ENCODE peak calls at places on chromosome X, in four cellular contexts. P is fibroblast of lung, U is stomach, Z is psoas muscle. J is an unnamed sample.

GRCh38 chrX:20527458-20528099 is 260.9 kb upstream of the RPS6KA3 start:
- DNase-seq in U (no peak), P (no peak), Z (peak), J (no peak)

GRCh38 chrX:40579880-40580536 is 762 bp upstream of the ATP6AP2 start:
- DNase-seq in P (no peak), U (no peak), Z (no peak), J (no peak)

GRCh38 chrX:131762802-131763234 is 218.9 kb downstream of the OR13H1 start:
- DNase-seq in U (peak), P (peak), Z (no peak), J (no peak)

GRCh38 chrX:67693928-67694327 is 150.1 kb downstream of the AR start:
- DNase-seq in U (no peak), Z (no peak), P (peak), J (no peak)

GRCh38 chrX:67692246-67692645 is 148.4 kb downstream of the AR start:
- DNase-seq in Z (no peak), P (peak), U (no peak), J (no peak)

GRCh38 chrX:13028871-13029336 is 15.5 kb downstream of the FAM9C start:
- DNase-seq in Z (no peak), U (no peak), P (peak), J (no peak)

GRCh38 chrX:124194209-124194608 is 138.3 kb upstream of the TEX13D start:
- DNase-seq in Z (peak), U (no peak), P (no peak), J (peak)

GRCh38 chrX:114584983-114585842 is 1.3 kb downstream of the HTR2C start:
- DNase-seq in P (no peak), Z (no peak), U (no peak), J (no peak)

GRCh38 chrX:15930585-15930984 is 76.0 kb upstream of the AP1S2 start:
- DNase-seq in U (no peak), P (peak), Z (no peak), J (no peak)

GRCh38 chrX:72268601-72269365 is 8.3 kb downstream of the RPS4X start:
- DNase-seq in Z (no peak), U (no peak), P (peak), J (no peak)

GRCh38 chrX:150954951-150955350 is 28.2 kb upstream of the HMGB3 start:
- DNase-seq in P (no peak), U (no peak), Z (no peak), J (no peak)

GRCh38 chrX:70176938-70177533 is at the start of gene DGAT2L6:
- DNase-seq in U (no peak), P (peak), Z (no peak), J (no peak)

GRCh38 chrX:14899607-14900006 is 26.4 kb downstream of the MOSPD2 start:
- DNase-seq in U (no peak), Z (no peak), P (peak), J (no peak)

GRCh38 chrX:151753313-151754041 is 18.9 kb downstream of the CNGA2 start:
- DNase-seq in P (peak), Z (peak), U (peak), J (peak)

GRCh38 chrX:38275615-38276014 is 51.7 kb downstream of the RPGR start:
- DNase-seq in P (peak), U (no peak), Z (no peak), J (no peak)

GRCh38 chrX:17412692-17413091 is 37.7 kb downstream of the NHS start:
- DNase-seq in Z (no peak), P (peak), U (no peak), J (no peak)

GRCh38 chrX:77346859-77347258 is 100.3 kb upstream of the FGF16 start:
- DNase-seq in P (no peak), Z (no peak), U (no peak), J (no peak)

GRCh38 chrX:37958493-37959211 is 47.7 kb upstream of the SYTL5 start:
- DNase-seq in Z (no peak), P (peak), U (no peak), J (no peak)

GRCh38 chrX:40150503-40150902 is 52.7 kb upstream of the BCOR start:
- DNase-seq in Z (no peak), U (no peak), P (no peak), J (no peak)

GRCh38 chrX:43969504-43970501 is 3.4 kb downstream of the NDP start:
- DNase-seq in Z (no peak), U (no peak), P (peak), J (no peak)

GRCh38 chrX:88612870-88613329 is 134.1 kb upstream of the CPXCR1 start:
- DNase-seq in U (no peak), Z (no peak), P (no peak), J (no peak)

GRCh38 chrX:25897758-25898157 is 240.4 kb upstream of the MAGEB18 start:
- DNase-seq in U (no peak), Z (no peak), P (no peak), J (no peak)

GRCh38 chrX:72572248-72573157 is at the start of gene HDAC8:
- DNase-seq in Z (peak), U (peak), P (peak), J (peak)

GRCh38 chrX:136534131-136534530 is 2.1 kb downstream of the VGLL1 start:
- DNase-seq in Z (no peak), U (no peak), P (no peak), J (no peak)

GRCh38 chrX:136529795-136530194 is 2.2 kb upstream of the VGLL1 start:
- DNase-seq in P (no peak), Z (no peak), U (no peak), J (no peak)

GRCh38 chrX:136525738-136526606 is 6.0 kb upstream of the VGLL1 start:
- DNase-seq in U (peak), Z (peak), P (peak), J (peak)

GRCh38 chrX:136528645-136529315 is 3.2 kb upstream of the VGLL1 start:
- DNase-seq in P (no peak), Z (no peak), U (no peak), J (no peak)

DNA sequence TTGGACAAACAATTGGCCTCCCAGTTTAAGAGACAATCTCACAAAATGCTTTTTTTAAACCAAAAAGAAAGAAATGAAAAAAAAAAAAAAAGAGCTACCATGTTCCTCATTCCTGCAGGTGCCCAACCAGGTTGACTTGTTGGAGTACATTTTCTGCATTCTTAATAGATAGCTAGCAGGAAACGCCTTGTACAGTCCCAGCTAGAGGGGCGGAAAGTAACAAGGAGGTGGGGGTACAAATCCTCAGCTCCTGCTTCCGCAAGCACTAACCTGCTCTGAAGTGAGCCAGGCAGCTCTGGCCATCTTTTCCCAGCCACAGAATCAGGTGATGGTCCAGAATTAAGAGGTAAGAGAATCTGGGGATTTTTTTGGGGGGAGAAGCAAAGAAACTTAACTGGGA is at the start of gene VGLL1:
- DNase-seq in Z (no peak), P (no peak), U (no peak), J (no peak)
- H3K4me3 ChIP-seq in Z (no peak), P (no peak), U (no peak), J (no peak)

GRCh38 chrX:36869457-36869856 is 138.7 kb upstream of the FAM47C start:
- DNase-seq in Z (no peak), U (no peak), P (no peak), J (no peak)
- TF ChIP-seq CTCF in Z (no peak), U (no peak), P (no peak), J (no peak)

GRCh38 chrX:145817666-145818521 is at the start of gene SLITRK2:
- DNase-seq in U (no peak), P (no peak), Z (peak), J (no peak)
- H3K27ac ChIP-seq in U (no peak), P (no peak), Z (no peak), J (no peak)

DNA sequence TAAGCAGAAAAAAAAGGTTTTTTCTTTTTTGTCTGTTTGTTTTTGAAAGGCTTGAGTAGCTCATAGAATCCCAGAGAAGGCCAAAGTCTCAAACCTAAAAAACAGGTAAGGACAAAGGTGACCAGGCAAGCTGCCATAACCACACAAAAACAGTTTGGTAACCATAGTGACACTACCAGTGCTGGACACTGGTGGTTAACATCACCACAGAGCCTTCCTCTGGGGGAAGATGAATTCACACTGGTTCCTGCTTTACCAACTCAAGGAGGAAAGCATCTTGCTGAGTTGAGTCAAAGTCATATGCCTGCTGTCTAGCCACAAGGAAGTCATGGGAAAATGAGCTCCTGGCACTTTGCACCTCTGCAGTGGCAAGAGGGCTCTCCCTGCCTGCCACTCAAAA is 32.5 kb downstream of the IDS start:
- DNase-seq in Z (no peak), P (no peak), U (no peak), J (no peak)
- H3K4me3 ChIP-seq in Z (no peak), P (no peak), U (no peak), J (no peak)

DNA sequence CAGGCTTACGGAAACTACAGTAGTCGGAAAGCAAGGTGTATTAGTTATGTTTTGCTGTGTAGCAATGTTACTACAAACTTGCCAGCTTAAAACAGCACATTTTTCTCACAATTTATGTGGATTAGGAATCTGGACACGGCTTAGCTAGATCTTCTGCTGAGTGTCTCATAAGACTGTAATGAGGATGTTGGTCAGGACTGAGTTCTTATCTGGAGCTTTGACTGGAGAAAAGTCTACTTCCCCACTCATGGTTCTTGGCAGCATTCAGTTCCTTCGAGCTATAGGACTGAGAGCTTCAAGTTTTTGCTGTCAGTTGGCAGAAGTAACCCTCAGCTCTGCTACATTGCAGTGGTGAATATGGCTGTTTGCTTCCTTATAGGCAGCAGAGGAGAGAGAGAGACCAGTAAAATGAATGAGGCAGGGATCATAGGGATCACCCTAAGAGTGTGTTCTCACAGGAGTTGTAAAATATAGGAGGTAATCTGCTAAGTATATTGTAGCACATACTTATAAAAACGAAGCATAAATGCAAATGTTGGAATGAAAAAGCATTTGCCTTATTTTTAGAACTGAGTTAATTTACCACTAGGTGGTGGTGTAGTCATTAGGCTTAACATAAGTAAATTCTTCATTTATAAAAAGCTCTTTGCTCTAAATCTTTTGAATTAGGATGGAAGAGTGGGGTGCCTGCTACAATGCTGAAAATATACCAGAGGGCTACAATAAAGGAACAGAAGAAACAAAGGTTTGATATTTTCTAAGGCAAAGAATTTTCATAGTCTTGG is 38.6 kb downstream of the ALG13 start:
- DNase-seq in Z (no peak), U (no peak), P (peak), J (no peak)
- TF ChIP-seq CTCF in Z (peak), U (no peak), P (no peak), J (no peak)

GRCh38 chrX:54352677-54353076 is 5.2 kb downstream of the WNK3 start:
- DNase-seq in P (no peak), Z (no peak), U (no peak), J (no peak)

GRCh38 chrX:54359408-54359807 is 1.6 kb upstream of the WNK3 start:
- DNase-seq in U (no peak), P (peak), Z (no peak), J (no peak)

GRCh38 chrX:54357414-54358377 is at the start of gene WNK3:
- DNase-seq in U (peak), P (peak), Z (peak), J (peak)

GRCh38 chrX:54358424-54359211 is 772 bp upstream of the WNK3 start:
- DNase-seq in U (no peak), P (peak), Z (no peak), J (no peak)
- H3K27ac ChIP-seq in U (peak), P (no peak), Z (no peak), J (no peak)

GRCh38 chrX:30971761-30972603 is 82.9 kb upstream of the TAB3 start:
- DNase-seq in P (peak), U (peak), Z (no peak), J (no peak)
- H3K4me3 ChIP-seq in P (peak), U (no peak), Z (peak), J (peak)

DNA sequence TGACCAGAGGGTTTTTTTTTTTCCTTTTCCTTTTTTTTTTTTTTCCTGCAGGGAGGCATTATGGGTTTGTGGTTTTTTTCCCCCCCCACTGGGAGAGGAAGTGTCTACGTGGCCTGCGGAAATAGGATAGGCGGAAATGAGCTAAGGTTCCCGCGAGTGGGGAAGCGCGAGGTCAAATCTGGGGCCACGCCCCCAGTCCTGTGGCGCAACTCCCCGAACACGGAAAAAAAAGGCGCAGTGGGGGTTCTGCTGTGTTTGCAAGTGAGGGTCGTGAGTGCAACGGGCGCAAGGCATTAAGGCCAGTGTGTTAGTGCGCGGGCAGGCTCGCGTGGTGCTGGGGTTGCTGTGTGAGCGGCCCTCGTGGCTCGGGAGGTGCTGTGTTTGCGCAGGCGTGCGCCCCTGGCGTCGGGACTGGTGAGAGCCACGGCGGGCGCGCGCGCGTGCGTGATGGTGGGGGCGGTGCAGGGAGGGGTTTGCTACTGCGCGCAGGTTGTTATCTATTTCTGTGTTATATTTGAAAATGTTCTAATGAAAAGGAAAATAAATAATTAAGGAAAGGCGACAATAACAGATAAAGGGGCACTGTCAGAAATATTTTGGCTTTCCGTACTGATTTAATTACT is 685 bp upstream of the MORF4L2 start:
- DNase-seq in Z (peak), P (peak), U (peak), J (peak)
- TF ChIP-seq CTCF in Z (peak), P (peak), U (no peak), J (peak)